ENCODE peak calls at places on chromosomes 16 and 17, in six cellular contexts. One of them, this sample, is unnamed.

GRCh38 chr16:85206472-85207356 is 94.4 kb upstream of the CIBAR2 start:
- DNase-seq in hepatocyte: peak
- DNase-seq in HCT116: no peak
- DNase-seq in MM.1S: no peak
- DNase-seq in neural progenitor cell: peak
- DNase-seq in GM23338: peak
- DNase-seq in this sample: peak

GRCh38 chr16:67184453-67185002 is 765 bp upstream of the MATCAP1 start:
- DNase-seq in hepatocyte: peak
- DNase-seq in HCT116: no peak
- DNase-seq in MM.1S: peak
- DNase-seq in neural progenitor cell: peak
- DNase-seq in GM23338: no peak
- DNase-seq in this sample: no peak

GRCh38 chr16:80924372-80924978 is 82.2 kb downstream of the CMC2 start:
- DNase-seq in hepatocyte: peak
- DNase-seq in HCT116: peak
- DNase-seq in MM.1S: no peak
- DNase-seq in neural progenitor cell: peak
- DNase-seq in GM23338: peak
- DNase-seq in this sample: peak

GRCh38 chr17:48612456-48612853 is 1.6 kb upstream of the HOXB7 start:
- DNase-seq in hepatocyte: no peak
- DNase-seq in HCT116: no peak
- DNase-seq in MM.1S: no peak
- DNase-seq in neural progenitor cell: no peak
- DNase-seq in GM23338: no peak
- DNase-seq in this sample: peak

GRCh38 chr16:3980311-3981111 is 100.0 kb upstream of the CREBBP start:
- DNase-seq in hepatocyte: peak
- DNase-seq in HCT116: no peak
- DNase-seq in MM.1S: no peak
- DNase-seq in neural progenitor cell: no peak
- DNase-seq in GM23338: no peak
- DNase-seq in this sample: peak

GRCh38 chr16:8931864-8932263 is 31.8 kb downstream of the USP7 start:
- DNase-seq in hepatocyte: peak
- DNase-seq in HCT116: no peak
- DNase-seq in MM.1S: peak
- DNase-seq in neural progenitor cell: peak
- DNase-seq in GM23338: peak
- DNase-seq in this sample: peak

GRCh38 chr17:57838857-57839570 is 10.8 kb downstream of the MRPS23 start:
- DNase-seq in hepatocyte: no peak
- DNase-seq in HCT116: no peak
- DNase-seq in MM.1S: no peak
- DNase-seq in neural progenitor cell: no peak
- DNase-seq in GM23338: no peak
- DNase-seq in this sample: no peak

GRCh38 chr17:47875011-47875471 is 21.0 kb upstream of the SP2 start:
- DNase-seq in hepatocyte: no peak
- DNase-seq in HCT116: no peak
- DNase-seq in MM.1S: no peak
- DNase-seq in neural progenitor cell: no peak
- DNase-seq in GM23338: no peak
- DNase-seq in this sample: no peak

GRCh38 chr17:56641894-56642293 is 48.4 kb downstream of the NOG start:
- DNase-seq in hepatocyte: no peak
- DNase-seq in HCT116: no peak
- DNase-seq in MM.1S: no peak
- DNase-seq in neural progenitor cell: no peak
- DNase-seq in GM23338: no peak
- DNase-seq in this sample: no peak

GRCh38 chr17:17835415-17836249 is 1.2 kb downstream of the SREBF1 start:
- DNase-seq in hepatocyte: no peak
- DNase-seq in HCT116: no peak
- DNase-seq in MM.1S: no peak
- DNase-seq in neural progenitor cell: no peak
- DNase-seq in GM23338: no peak
- DNase-seq in this sample: peak

GRCh38 chr16:4182581-4183257 is 59.2 kb downstream of the SRL start:
- DNase-seq in hepatocyte: no peak
- DNase-seq in HCT116: no peak
- DNase-seq in MM.1S: no peak
- DNase-seq in neural progenitor cell: no peak
- DNase-seq in GM23338: no peak
- DNase-seq in this sample: no peak

GRCh38 chr16:72131036-72131435 is 37.4 kb downstream of the DHX38 start:
- DNase-seq in hepatocyte: no peak
- DNase-seq in HCT116: no peak
- DNase-seq in MM.1S: no peak
- DNase-seq in neural progenitor cell: no peak
- DNase-seq in GM23338: no peak
- DNase-seq in this sample: no peak

GRCh38 chr16:72455743-72456659 is 284.0 kb upstream of the PMFBP1 start:
- DNase-seq in hepatocyte: peak
- DNase-seq in HCT116: no peak
- DNase-seq in MM.1S: peak
- DNase-seq in neural progenitor cell: no peak
- DNase-seq in GM23338: no peak
- DNase-seq in this sample: no peak

GRCh38 chr16:87582221-87582965 is 19.9 kb upstream of the JPH3 start:
- DNase-seq in hepatocyte: no peak
- DNase-seq in HCT116: no peak
- DNase-seq in MM.1S: no peak
- DNase-seq in neural progenitor cell: peak
- DNase-seq in GM23338: peak
- DNase-seq in this sample: peak

GRCh38 chr16:3051009-3051408 is 4.6 kb downstream of the MMP25 start:
- DNase-seq in hepatocyte: no peak
- DNase-seq in HCT116: no peak
- DNase-seq in MM.1S: no peak
- DNase-seq in neural progenitor cell: no peak
- DNase-seq in GM23338: no peak
- DNase-seq in this sample: no peak

GRCh38 chr17:40550608-40551007 is 14.7 kb downstream of the CCR7 start:
- DNase-seq in hepatocyte: no peak
- DNase-seq in HCT116: no peak
- DNase-seq in MM.1S: no peak
- DNase-seq in neural progenitor cell: no peak
- DNase-seq in GM23338: no peak
- DNase-seq in this sample: peak

GRCh38 chr16:5944971-5945370 is 847.4 kb upstream of the EEF2KMT start:
- DNase-seq in hepatocyte: no peak
- DNase-seq in HCT116: no peak
- DNase-seq in MM.1S: no peak
- DNase-seq in neural progenitor cell: no peak
- DNase-seq in GM23338: no peak
- DNase-seq in this sample: peak

GRCh38 chr17:796609-797008 is 14.5 kb downstream of the MRM3 start:
- DNase-seq in hepatocyte: no peak
- DNase-seq in HCT116: no peak
- DNase-seq in MM.1S: no peak
- DNase-seq in neural progenitor cell: no peak
- DNase-seq in GM23338: no peak
- DNase-seq in this sample: no peak

GRCh38 chr16:51404386-51404785 is 253.3 kb upstream of the SALL1 start:
- DNase-seq in hepatocyte: no peak
- DNase-seq in HCT116: no peak
- DNase-seq in MM.1S: no peak
- DNase-seq in neural progenitor cell: no peak
- DNase-seq in GM23338: no peak
- DNase-seq in this sample: peak

GRCh38 chr16:59754854-59755253 is 1020.7 kb upstream of the GOT2 start:
- DNase-seq in hepatocyte: no peak
- DNase-seq in HCT116: no peak
- DNase-seq in MM.1S: no peak
- DNase-seq in neural progenitor cell: no peak
- DNase-seq in GM23338: no peak
- DNase-seq in this sample: no peak

GRCh38 chr17:41982026-41982989 is 15.7 kb downstream of the CNP start:
- DNase-seq in hepatocyte: peak
- DNase-seq in HCT116: no peak
- DNase-seq in MM.1S: no peak
- DNase-seq in neural progenitor cell: no peak
- DNase-seq in GM23338: no peak
- DNase-seq in this sample: no peak

GRCh38 chr16:87418216-87418615 is 26.1 kb downstream of the MAP1LC3B start:
- DNase-seq in hepatocyte: no peak
- DNase-seq in HCT116: no peak
- DNase-seq in MM.1S: no peak
- DNase-seq in neural progenitor cell: no peak
- DNase-seq in GM23338: no peak
- DNase-seq in this sample: no peak

GRCh38 chr16:28863929-28864886 is 565 bp downstream of the SH2B1 start:
- DNase-seq in hepatocyte: peak
- DNase-seq in HCT116: no peak
- DNase-seq in MM.1S: no peak
- DNase-seq in neural progenitor cell: peak
- DNase-seq in GM23338: peak
- DNase-seq in this sample: peak

GRCh38 chr17:80509311-80509710 is 32.9 kb upstream of the NPTX1 start:
- DNase-seq in hepatocyte: no peak
- DNase-seq in HCT116: no peak
- DNase-seq in MM.1S: no peak
- DNase-seq in neural progenitor cell: no peak
- DNase-seq in GM23338: no peak
- DNase-seq in this sample: no peak

GRCh38 chr16:14502932-14503741 is 126.9 kb downstream of the PARN start:
- DNase-seq in hepatocyte: no peak
- DNase-seq in HCT116: no peak
- DNase-seq in MM.1S: peak
- DNase-seq in neural progenitor cell: no peak
- DNase-seq in GM23338: no peak
- DNase-seq in this sample: peak

GRCh38 chr16:23064642-23065041 is 84.6 kb downstream of the USP31 start:
- DNase-seq in hepatocyte: no peak
- DNase-seq in HCT116: no peak
- DNase-seq in MM.1S: no peak
- DNase-seq in neural progenitor cell: no peak
- DNase-seq in GM23338: no peak
- DNase-seq in this sample: no peak

GRCh38 chr17:46727572-46728348 is 90.7 kb downstream of the WNT3 start:
- DNase-seq in hepatocyte: no peak
- DNase-seq in HCT116: no peak
- DNase-seq in MM.1S: no peak
- DNase-seq in neural progenitor cell: no peak
- DNase-seq in GM23338: no peak
- DNase-seq in this sample: peak

GRCh38 chr17:76048711-76049110 is 21.6 kb upstream of the EVPL start:
- DNase-seq in hepatocyte: no peak
- DNase-seq in HCT116: no peak
- DNase-seq in MM.1S: no peak
- DNase-seq in neural progenitor cell: no peak
- DNase-seq in GM23338: peak
- DNase-seq in this sample: peak

GRCh38 chr16:20243731-20244281 is 83.5 kb downstream of the GP2 start:
- DNase-seq in hepatocyte: no peak
- DNase-seq in HCT116: no peak
- DNase-seq in MM.1S: no peak
- DNase-seq in neural progenitor cell: no peak
- DNase-seq in GM23338: peak
- DNase-seq in this sample: no peak

GRCh38 chr17:82896071-82897000 is 56.5 kb upstream of the ZNF750 start:
- DNase-seq in hepatocyte: no peak
- DNase-seq in HCT116: no peak
- DNase-seq in MM.1S: no peak
- DNase-seq in neural progenitor cell: no peak
- DNase-seq in GM23338: no peak
- DNase-seq in this sample: no peak

GRCh38 chr17:50863221-50863843 is 2.8 kb downstream of the TOB1 start:
- DNase-seq in hepatocyte: peak
- DNase-seq in HCT116: peak
- DNase-seq in MM.1S: peak
- DNase-seq in neural progenitor cell: peak
- DNase-seq in GM23338: peak
- DNase-seq in this sample: peak

GRCh38 chr16:55488306-55488705 is 9.3 kb downstream of the MMP2 start:
- DNase-seq in hepatocyte: no peak
- DNase-seq in HCT116: no peak
- DNase-seq in MM.1S: no peak
- DNase-seq in neural progenitor cell: no peak
- DNase-seq in GM23338: no peak
- DNase-seq in this sample: peak
- TF ChIP-seq EZH2phosphoT487 in hepatocyte: no peak
- TF ChIP-seq EZH2phosphoT487 in HCT116: no peak
- TF ChIP-seq EZH2phosphoT487 in MM.1S: no peak
- TF ChIP-seq EZH2phosphoT487 in neural progenitor cell: no peak
- TF ChIP-seq EZH2phosphoT487 in GM23338: no peak
- TF ChIP-seq EZH2phosphoT487 in this sample: no peak

GRCh38 chr16:58464916-58465731 is 34.8 kb upstream of the NDRG4 start:
- DNase-seq in hepatocyte: no peak
- DNase-seq in HCT116: no peak
- DNase-seq in MM.1S: no peak
- DNase-seq in neural progenitor cell: peak
- DNase-seq in GM23338: peak
- DNase-seq in this sample: no peak
- TF ChIP-seq EZH2 in hepatocyte: peak
- TF ChIP-seq EZH2 in HCT116: no peak
- TF ChIP-seq EZH2 in MM.1S: no peak
- TF ChIP-seq EZH2 in neural progenitor cell: peak
- TF ChIP-seq EZH2 in GM23338: no peak
- TF ChIP-seq EZH2 in this sample: no peak

DNA sequence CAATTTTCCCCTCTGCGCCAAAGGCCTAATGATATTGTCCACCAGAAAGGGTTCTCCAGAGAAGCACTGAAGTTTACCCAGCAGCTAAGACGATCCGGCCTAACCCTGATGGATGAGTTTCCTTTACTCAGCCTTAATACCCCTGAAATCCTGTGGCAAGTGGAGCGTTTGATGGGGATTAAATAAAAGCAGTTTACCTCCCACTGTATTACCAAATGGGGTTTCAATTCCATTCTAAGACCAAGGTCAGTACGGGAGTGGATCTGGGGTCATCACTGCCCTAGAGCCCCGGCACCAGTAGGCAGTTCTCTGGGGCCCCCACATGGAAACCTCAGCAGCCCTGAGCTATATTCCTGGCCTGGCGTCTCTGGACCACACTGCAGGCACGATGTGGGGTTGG is 97.1 kb upstream of the NOL11 start:
- DNase-seq in hepatocyte: no peak
- DNase-seq in HCT116: no peak
- DNase-seq in MM.1S: no peak
- DNase-seq in neural progenitor cell: no peak
- DNase-seq in GM23338: no peak
- DNase-seq in this sample: no peak
- TF ChIP-seq EZH2phosphoT487 in hepatocyte: no peak
- TF ChIP-seq EZH2phosphoT487 in HCT116: no peak
- TF ChIP-seq EZH2phosphoT487 in MM.1S: no peak
- TF ChIP-seq EZH2phosphoT487 in neural progenitor cell: no peak
- TF ChIP-seq EZH2phosphoT487 in GM23338: no peak
- TF ChIP-seq EZH2phosphoT487 in this sample: no peak

DNA sequence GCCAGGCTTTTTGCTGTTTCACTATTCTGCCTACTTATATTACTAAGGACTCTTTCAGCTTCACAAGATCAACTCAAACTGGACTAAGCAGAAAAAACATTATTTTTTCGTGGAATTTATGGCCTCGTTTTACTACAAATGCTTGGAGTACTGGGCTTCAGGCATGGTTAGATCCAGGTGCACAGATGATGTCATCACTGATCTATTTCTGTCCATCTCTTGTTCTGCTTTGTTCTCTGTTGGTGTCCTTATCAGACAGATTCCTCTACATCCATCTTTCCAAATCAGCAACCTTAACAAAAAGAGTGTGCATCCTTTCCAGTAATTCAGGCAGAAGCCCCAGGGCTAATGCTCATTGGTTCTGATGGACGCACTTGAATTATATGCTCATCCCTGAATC is 109.9 kb upstream of the DNAH9 start:
- DNase-seq in hepatocyte: no peak
- DNase-seq in HCT116: no peak
- DNase-seq in MM.1S: no peak
- DNase-seq in neural progenitor cell: no peak
- DNase-seq in GM23338: no peak
- DNase-seq in this sample: no peak
- TF ChIP-seq EZH2 in hepatocyte: no peak
- TF ChIP-seq EZH2 in HCT116: no peak
- TF ChIP-seq EZH2 in MM.1S: no peak
- TF ChIP-seq EZH2 in neural progenitor cell: no peak
- TF ChIP-seq EZH2 in GM23338: no peak
- TF ChIP-seq EZH2 in this sample: no peak